ENCODE peak calls at places on chromosomes 11 and 22, in five cellular contexts. One of them, this sample, is unnamed.

GRCh38 chr11:1227551-1228182 is 4.8 kb downstream of the MUC5B start:
- DNase-seq in right lobe of liver: no peak
- DNase-seq in neural crest cell: no peak
- DNase-seq in activated CD4-positive, alpha-beta T cell treated with anti-CD3 and anti-CD28 coated beads for 48 hours: no peak
- DNase-seq in transverse colon: peak; percentile 6
- DNase-seq in this sample: no peak

GRCh38 chr22:37690407-37690806 is 4.3 kb downstream of the NOL12 start:
- DNase-seq in activated CD4-positive, alpha-beta T cell treated with anti-CD3 and anti-CD28 coated beads for 48 hours: no peak
- DNase-seq in neural crest cell: no peak
- DNase-seq in right lobe of liver: no peak
- DNase-seq in transverse colon: no peak
- DNase-seq in this sample: no peak

GRCh38 chr11:32400670-32401369 is 34.5 kb downstream of the WT1 start:
- DNase-seq in right lobe of liver: no peak
- DNase-seq in transverse colon: no peak
- DNase-seq in activated CD4-positive, alpha-beta T cell treated with anti-CD3 and anti-CD28 coated beads for 48 hours: no peak
- DNase-seq in neural crest cell: no peak
- DNase-seq in this sample: no peak

GRCh38 chr22:23537421-23537820 is 42.7 kb downstream of the IGLL1 start:
- DNase-seq in right lobe of liver: peak; percentile 27
- DNase-seq in transverse colon: no peak
- DNase-seq in neural crest cell: no peak
- DNase-seq in activated CD4-positive, alpha-beta T cell treated with anti-CD3 and anti-CD28 coated beads for 48 hours: no peak
- DNase-seq in this sample: no peak

GRCh38 chr22:46484861-46485595 is 52.4 kb downstream of the CELSR1 start:
- DNase-seq in transverse colon: no peak
- DNase-seq in activated CD4-positive, alpha-beta T cell treated with anti-CD3 and anti-CD28 coated beads for 48 hours: no peak
- DNase-seq in right lobe of liver: no peak
- DNase-seq in neural crest cell: no peak
- DNase-seq in this sample: no peak

GRCh38 chr11:70146309-70146708 is 56.8 kb upstream of the FADD start:
- DNase-seq in activated CD4-positive, alpha-beta T cell treated with anti-CD3 and anti-CD28 coated beads for 48 hours: no peak
- DNase-seq in neural crest cell: no peak
- DNase-seq in transverse colon: no peak
- DNase-seq in right lobe of liver: no peak
- DNase-seq in this sample: no peak

GRCh38 chr11:12376259-12376971 is 956 bp upstream of the PARVA start:
- DNase-seq in right lobe of liver: no peak
- DNase-seq in neural crest cell: no peak
- DNase-seq in activated CD4-positive, alpha-beta T cell treated with anti-CD3 and anti-CD28 coated beads for 48 hours: no peak
- DNase-seq in transverse colon: peak; percentile 27
- DNase-seq in this sample: peak; percentile 24

GRCh38 chr11:57320719-57321387 is 3.9 kb downstream of the TNKS1BP1 start:
- DNase-seq in activated CD4-positive, alpha-beta T cell treated with anti-CD3 and anti-CD28 coated beads for 48 hours: no peak
- DNase-seq in transverse colon: peak; percentile 50
- DNase-seq in right lobe of liver: no peak
- DNase-seq in neural crest cell: no peak
- DNase-seq in this sample: peak; percentile 50

GRCh38 chr11:11931461-11932055 is 76.9 kb downstream of the DKK3 start:
- DNase-seq in neural crest cell: no peak
- DNase-seq in activated CD4-positive, alpha-beta T cell treated with anti-CD3 and anti-CD28 coated beads for 48 hours: no peak
- DNase-seq in right lobe of liver: peak; percentile 49
- DNase-seq in transverse colon: no peak
- DNase-seq in this sample: peak; percentile 29

GRCh38 chr11:31958086-31958735 is 132.7 kb upstream of the RCN1 start:
- DNase-seq in transverse colon: peak; percentile 45
- DNase-seq in right lobe of liver: peak; percentile 77
- DNase-seq in activated CD4-positive, alpha-beta T cell treated with anti-CD3 and anti-CD28 coated beads for 48 hours: peak; percentile 81
- DNase-seq in neural crest cell: peak; percentile 76
- DNase-seq in this sample: peak; percentile 30

GRCh38 chr11:84686726-84687125 is 940.4 kb downstream of the DLG2 start:
- DNase-seq in right lobe of liver: no peak
- DNase-seq in activated CD4-positive, alpha-beta T cell treated with anti-CD3 and anti-CD28 coated beads for 48 hours: no peak
- DNase-seq in transverse colon: no peak
- DNase-seq in neural crest cell: no peak
- DNase-seq in this sample: no peak

GRCh38 chr22:20110359-20110985 is 5.4 kb upstream of the RANBP1 start:
- DNase-seq in right lobe of liver: no peak
- DNase-seq in transverse colon: no peak
- DNase-seq in activated CD4-positive, alpha-beta T cell treated with anti-CD3 and anti-CD28 coated beads for 48 hours: no peak
- DNase-seq in neural crest cell: no peak
- DNase-seq in this sample: no peak

GRCh38 chr11:62338218-62338617 is 970 bp downstream of the ASRGL1 start:
- DNase-seq in transverse colon: no peak
- DNase-seq in neural crest cell: no peak
- DNase-seq in right lobe of liver: no peak
- DNase-seq in activated CD4-positive, alpha-beta T cell treated with anti-CD3 and anti-CD28 coated beads for 48 hours: no peak
- DNase-seq in this sample: no peak

GRCh38 chr11:75273331-75273988 is 32.9 kb downstream of the TPBGL start:
- DNase-seq in activated CD4-positive, alpha-beta T cell treated with anti-CD3 and anti-CD28 coated beads for 48 hours: no peak
- DNase-seq in right lobe of liver: no peak
- DNase-seq in neural crest cell: no peak
- DNase-seq in transverse colon: no peak
- DNase-seq in this sample: no peak

GRCh38 chr11:12761029-12761428 is 86.8 kb downstream of the TEAD1 start:
- DNase-seq in transverse colon: no peak
- DNase-seq in neural crest cell: no peak
- DNase-seq in activated CD4-positive, alpha-beta T cell treated with anti-CD3 and anti-CD28 coated beads for 48 hours: no peak
- DNase-seq in right lobe of liver: no peak
- DNase-seq in this sample: no peak

GRCh38 chr22:27345681-27346080 is 455.9 kb downstream of the MN1 start:
- DNase-seq in right lobe of liver: no peak
- DNase-seq in neural crest cell: no peak
- DNase-seq in transverse colon: no peak
- DNase-seq in activated CD4-positive, alpha-beta T cell treated with anti-CD3 and anti-CD28 coated beads for 48 hours: no peak
- DNase-seq in this sample: no peak

GRCh38 chr11:119356349-119357031 is 10.0 kb upstream of the MFRP start:
- DNase-seq in activated CD4-positive, alpha-beta T cell treated with anti-CD3 and anti-CD28 coated beads for 48 hours: peak; percentile 82
- DNase-seq in right lobe of liver: peak; percentile 77
- DNase-seq in transverse colon: peak; percentile 86
- DNase-seq in neural crest cell: peak; percentile 85
- DNase-seq in this sample: peak; percentile 77

GRCh38 chr11:61509058-61510029 is 795 bp downstream of the LRRC10B start:
- DNase-seq in activated CD4-positive, alpha-beta T cell treated with anti-CD3 and anti-CD28 coated beads for 48 hours: peak; percentile 82
- DNase-seq in right lobe of liver: peak; percentile 74
- DNase-seq in transverse colon: peak; percentile 71
- DNase-seq in neural crest cell: peak; percentile 67
- DNase-seq in this sample: peak; percentile 73

GRCh38 chr22:27620367-27621154 is 181.0 kb downstream of the MN1 start:
- DNase-seq in transverse colon: no peak
- DNase-seq in right lobe of liver: no peak
- DNase-seq in activated CD4-positive, alpha-beta T cell treated with anti-CD3 and anti-CD28 coated beads for 48 hours: no peak
- DNase-seq in neural crest cell: no peak
- DNase-seq in this sample: no peak

GRCh38 chr22:44645531-44645930 is 56.5 kb upstream of the PRR5 start:
- DNase-seq in neural crest cell: no peak
- DNase-seq in transverse colon: no peak
- DNase-seq in activated CD4-positive, alpha-beta T cell treated with anti-CD3 and anti-CD28 coated beads for 48 hours: no peak
- DNase-seq in right lobe of liver: no peak
- DNase-seq in this sample: no peak

GRCh38 chr22:27686534-27686933 is 115.0 kb downstream of the MN1 start:
- DNase-seq in right lobe of liver: no peak
- DNase-seq in activated CD4-positive, alpha-beta T cell treated with anti-CD3 and anti-CD28 coated beads for 48 hours: no peak
- DNase-seq in neural crest cell: no peak
- DNase-seq in transverse colon: peak; percentile 34
- DNase-seq in this sample: peak; percentile 36

GRCh38 chr11:105719073-105719846 is 109.4 kb downstream of the GRIA4 start:
- DNase-seq in transverse colon: no peak
- DNase-seq in neural crest cell: no peak
- DNase-seq in right lobe of liver: no peak
- DNase-seq in activated CD4-positive, alpha-beta T cell treated with anti-CD3 and anti-CD28 coated beads for 48 hours: no peak
- DNase-seq in this sample: no peak

GRCh38 chr11:94597896-94598295 is 30.7 kb downstream of the PIWIL4 start:
- DNase-seq in right lobe of liver: no peak
- DNase-seq in transverse colon: no peak
- DNase-seq in activated CD4-positive, alpha-beta T cell treated with anti-CD3 and anti-CD28 coated beads for 48 hours: no peak
- DNase-seq in neural crest cell: no peak
- DNase-seq in this sample: peak; percentile 50

GRCh38 chr11:113715882-113716625 is 9.9 kb upstream of the TMPRSS5 start:
- DNase-seq in activated CD4-positive, alpha-beta T cell treated with anti-CD3 and anti-CD28 coated beads for 48 hours: no peak
- DNase-seq in transverse colon: no peak
- DNase-seq in right lobe of liver: no peak
- DNase-seq in neural crest cell: no peak
- DNase-seq in this sample: no peak

GRCh38 chr11:16812274-16812673 is 73.8 kb downstream of the C11orf58 start:
- DNase-seq in right lobe of liver: no peak
- DNase-seq in activated CD4-positive, alpha-beta T cell treated with anti-CD3 and anti-CD28 coated beads for 48 hours: no peak
- DNase-seq in transverse colon: no peak
- DNase-seq in neural crest cell: no peak
- DNase-seq in this sample: no peak

GRCh38 chr11:83219095-83219494 is 25.6 kb downstream of the ANKRD42 start:
- DNase-seq in transverse colon: no peak
- DNase-seq in right lobe of liver: no peak
- DNase-seq in activated CD4-positive, alpha-beta T cell treated with anti-CD3 and anti-CD28 coated beads for 48 hours: no peak
- DNase-seq in neural crest cell: no peak
- DNase-seq in this sample: no peak

GRCh38 chr22:49858827-49859226 is 5.2 kb downstream of the ZBED4 start:
- DNase-seq in right lobe of liver: no peak
- DNase-seq in transverse colon: no peak
- DNase-seq in activated CD4-positive, alpha-beta T cell treated with anti-CD3 and anti-CD28 coated beads for 48 hours: no peak
- DNase-seq in neural crest cell: no peak
- DNase-seq in this sample: no peak

GRCh38 chr11:11657101-11657935 is 35.5 kb upstream of the GALNT18 start:
- DNase-seq in neural crest cell: no peak
- DNase-seq in transverse colon: no peak
- DNase-seq in right lobe of liver: no peak
- DNase-seq in activated CD4-positive, alpha-beta T cell treated with anti-CD3 and anti-CD28 coated beads for 48 hours: no peak
- DNase-seq in this sample: no peak

GRCh38 chr11:9853929-9854557 is 190.2 kb downstream of the SWAP70 start:
- DNase-seq in activated CD4-positive, alpha-beta T cell treated with anti-CD3 and anti-CD28 coated beads for 48 hours: no peak
- DNase-seq in transverse colon: no peak
- DNase-seq in right lobe of liver: no peak
- DNase-seq in neural crest cell: no peak
- DNase-seq in this sample: no peak

GRCh38 chr11:111299111-111300026 is 1.0 kb downstream of the POU2AF3 start:
- DNase-seq in neural crest cell: peak; percentile 71
- DNase-seq in transverse colon: peak; percentile 73
- DNase-seq in right lobe of liver: peak; percentile 92
- DNase-seq in activated CD4-positive, alpha-beta T cell treated with anti-CD3 and anti-CD28 coated beads for 48 hours: peak; percentile 32
- DNase-seq in this sample: peak; percentile 45

GRCh38 chr11:116261616-116262015 is 511.2 kb downstream of the BUD13 start:
- DNase-seq in neural crest cell: no peak
- DNase-seq in transverse colon: no peak
- DNase-seq in activated CD4-positive, alpha-beta T cell treated with anti-CD3 and anti-CD28 coated beads for 48 hours: no peak
- DNase-seq in right lobe of liver: no peak
- DNase-seq in this sample: no peak

GRCh38 chr11:61928606-61929005 is 11.2 kb upstream of the RAB3IL1 start:
- DNase-seq in activated CD4-positive, alpha-beta T cell treated with anti-CD3 and anti-CD28 coated beads for 48 hours: no peak
- DNase-seq in transverse colon: no peak
- DNase-seq in right lobe of liver: no peak
- DNase-seq in neural crest cell: no peak
- DNase-seq in this sample: no peak

GRCh38 chr11:20609727-20610707 is 10.6 kb downstream of the SLC6A5 start:
- DNase-seq in right lobe of liver: peak; percentile 79
- DNase-seq in neural crest cell: peak; percentile 93
- DNase-seq in transverse colon: peak; percentile 62
- DNase-seq in activated CD4-positive, alpha-beta T cell treated with anti-CD3 and anti-CD28 coated beads for 48 hours: peak; percentile 79
- DNase-seq in this sample: peak; percentile 78

GRCh38 chr11:96187779-96188624 is 155.0 kb downstream of the MAML2 start:
- DNase-seq in activated CD4-positive, alpha-beta T cell treated with anti-CD3 and anti-CD28 coated beads for 48 hours: peak; percentile 57
- DNase-seq in transverse colon: no peak
- DNase-seq in neural crest cell: no peak
- DNase-seq in right lobe of liver: no peak
- DNase-seq in this sample: no peak